ENCODE peak calls at places on chromosome 18, in eight cellular contexts. Y is transverse colon, M is tibial artery, I is brain microvascular endothelial cell, X is left ventricle myocardium inferior, N is small intestine, E is RWPE2, B is bronchial epithelial cell. Q is an unnamed sample.

GRCh38 chr18:67916142-67916541 is 399.6 kb upstream of the DSEL start:
- DNase-seq in Y (no peak), I (no peak), B (peak; percentile 17), X (no peak), E (no peak), N (no peak), M (no peak), Q (no peak)

GRCh38 chr18:78671551-78671950 is 308.1 kb upstream of the SALL3 start:
- DNase-seq in X (no peak), Y (no peak), E (no peak), B (no peak), M (no peak), N (no peak), I (no peak), Q (no peak)

GRCh38 chr18:79397830-79398761 is 2.4 kb downstream of the NFATC1 start:
- DNase-seq in X (peak; percentile 15), Y (no peak), M (no peak), B (no peak), N (no peak), E (peak; percentile 52), I (no peak), Q (no peak)

GRCh38 chr18:74519320-74520095 is 14.8 kb upstream of the CNDP1 start:
- DNase-seq in I (no peak), N (no peak), Y (no peak), E (no peak), B (no peak), M (no peak), X (no peak), Q (no peak)

GRCh38 chr18:13447621-13448020 is 229.1 kb downstream of the LDLRAD4 start:
- DNase-seq in M (peak; percentile 76), Y (no peak), E (no peak), I (peak; percentile 90), X (no peak), B (peak; percentile 20), N (no peak), Q (no peak)

GRCh38 chr18:78196280-78196679 is 783.3 kb upstream of the SALL3 start:
- DNase-seq in Y (no peak), M (no peak), N (no peak), I (no peak), X (no peak), E (no peak), B (no peak), Q (no peak)

GRCh38 chr18:39667905-39668304 is 2102.3 kb upstream of the CELF4 start:
- DNase-seq in B (peak; percentile 55), M (no peak), N (no peak), E (no peak), I (peak; percentile 2), Y (no peak), X (no peak), Q (no peak)

GRCh38 chr18:70044626-70045025 is 97.0 kb upstream of the CD226 start:
- DNase-seq in X (no peak), M (no peak), E (no peak), N (no peak), Y (no peak), I (peak; percentile 97), B (peak; percentile 100), Q (no peak)

GRCh38 chr18:55629136-55629535 is 41.1 kb upstream of the TCF4 start:
- DNase-seq in E (no peak), B (no peak), I (no peak), X (no peak), Y (no peak), M (no peak), N (no peak), Q (no peak)

GRCh38 chr18:23669202-23669766 is 6.6 kb upstream of the ANKRD29 start:
- DNase-seq in E (no peak), X (no peak), Y (no peak), B (no peak), N (no peak), M (no peak), I (no peak), Q (no peak)
- H3K27me3 ChIP-seq in E (no peaks in the 10 kb centered on the region), X (no peaks in the 10 kb centered on the region), Y (peaks cover 7% of the 10 kb centered on the region), B (no peaks in the 10 kb centered on the region), N (no peaks in the 10 kb centered on the region), M (no peaks in the 10 kb centered on the region), I (no peaks in the 10 kb centered on the region), Q (no peaks in the 10 kb centered on the region)

GRCh38 chr18:25352629-25353005 is 651 bp upstream of the ZNF521 start:
- DNase-seq in E (no peak), N (no peak), B (no peak), X (no peak), I (no peak), M (no peak), Y (no peak), Q (no peak)
- H3K27me3 ChIP-seq in E (peaks cover 89% of the 10 kb centered on the region), N (peaks cover 7% of the 10 kb centered on the region), B (peaks cover 19% of the 10 kb centered on the region), X (no peaks in the 10 kb centered on the region), I (peaks cover 2% of the 10 kb centered on the region), M (no peaks in the 10 kb centered on the region), Y (peaks cover 79% of the 10 kb centered on the region), Q (peaks cover 4% of the 10 kb centered on the region)

GRCh38 chr18:49662506-49662905 is 100.6 kb downstream of the LIPG start:
- DNase-seq in B (no peak), M (no peak), N (no peak), X (no peak), I (no peak), E (no peak), Y (no peak), Q (no peak)

GRCh38 chr18:49666045-49666444 is 104.2 kb downstream of the LIPG start:
- DNase-seq in Y (no peak), M (no peak), N (no peak), X (no peak), E (no peak), B (peak; percentile 52), I (peak; percentile 44), Q (no peak)

GRCh38 chr18:49667462-49667861 is 105.6 kb downstream of the LIPG start:
- DNase-seq in N (no peak), E (no peak), B (no peak), M (no peak), X (no peak), I (no peak), Y (no peak), Q (no peak)

GRCh38 chr18:49663755-49664085 is 101.9 kb downstream of the LIPG start:
- DNase-seq in E (no peak), Y (no peak), I (no peak), N (no peak), M (no peak), X (no peak), B (no peak), Q (no peak)

DNA sequence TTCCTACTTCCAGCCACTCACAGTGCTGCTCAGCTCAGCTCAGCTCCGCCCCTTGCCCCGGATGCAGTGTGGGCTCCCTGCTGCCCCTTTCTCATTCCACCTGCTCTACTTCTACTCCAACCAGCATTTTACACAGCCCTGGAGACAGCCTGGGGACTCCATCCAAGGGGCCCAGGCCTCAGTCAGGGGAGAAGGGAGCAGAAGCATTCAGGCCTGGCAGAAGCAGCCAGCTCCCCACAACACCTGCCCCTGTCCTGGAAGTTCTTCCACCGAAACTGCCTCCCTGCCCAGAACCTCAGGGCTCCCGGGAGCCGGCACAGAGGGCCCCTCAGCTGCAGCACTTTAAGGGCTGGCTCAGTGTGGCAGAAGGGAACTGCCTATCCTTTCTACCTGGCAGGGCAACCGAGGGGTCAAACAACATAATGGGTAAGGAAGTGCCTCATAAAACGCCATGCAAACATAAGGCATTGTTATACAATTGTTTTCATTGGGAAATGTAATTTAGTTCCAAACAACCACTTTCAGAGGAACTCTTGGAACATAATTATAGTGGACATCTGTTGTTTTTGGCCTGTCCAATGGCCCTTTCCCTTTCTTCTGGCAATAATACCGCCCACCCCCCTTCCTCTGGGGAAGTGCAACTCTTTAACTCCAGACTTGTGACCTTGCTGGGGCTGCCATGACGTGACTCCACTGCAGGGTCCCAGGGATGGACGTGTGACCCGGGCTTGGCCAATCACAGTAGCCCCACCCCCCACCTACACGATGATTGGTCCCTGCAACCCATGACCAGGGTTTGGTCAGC is 102.4 kb downstream of the LIPG start:
- DNase-seq in Y (peak; percentile 51), M (no peak), N (no peak), I (no peak), E (no peak), B (no peak), X (peak; percentile 59), Q (no peak)
- H3K27me3 ChIP-seq in Y (no peaks in the 10 kb centered on the region), M (no peaks in the 10 kb centered on the region), N (no peaks in the 10 kb centered on the region), I (no peaks in the 10 kb centered on the region), E (no peaks in the 10 kb centered on the region), B (no peaks in the 10 kb centered on the region), X (peaks cover 48% of the 10 kb centered on the region), Q (no peaks in the 10 kb centered on the region)

GRCh38 chr18:6414118-6414722 is 491 bp downstream of the L3MBTL4 start:
- DNase-seq in E (no peak), X (peak; percentile 51), Y (peak; percentile 83), B (no peak), M (peak; percentile 62), N (peak; percentile 84), I (no peak), Q (no peak)
- H3K27me3 ChIP-seq in E (peaks cover 32% of the 10 kb centered on the region), X (peaks cover 54% of the 10 kb centered on the region), Y (no peaks in the 10 kb centered on the region), B (peaks cover 10% of the 10 kb centered on the region), M (no peaks in the 10 kb centered on the region), N (no peaks in the 10 kb centered on the region), I (peaks cover 16% of the 10 kb centered on the region), Q (no peaks in the 10 kb centered on the region)